ENCODE peak calls at places on chromosomes 1 and 21, in ten cellular contexts. S is SJSA1; Z is COR-L47; E is activated CD4-positive, CD25-positive, alpha-beta regulatory T cell treated with anti-CD3 and anti-CD28 coated beads, Interleukin-2, amount 50 U/mL, for 72 hours; C is prostate gland; F is breast epithelium; L is C1 segment of cervical spinal cord; H is iris pigment epithelial cell; A is T-helper 2 cell; P is HS-27A. K is an unnamed sample.

GRCh38 chr1:26353976-26354820 is at the start of gene CRYBG2:
- DNase-seq in S (no peak), Z (no peak), E (no peak), C (peak; percentile 57), F (no peak), L (no peak), H (no peak), A (no peak), P (no peak), K (no peak)

GRCh38 chr21:38948981-38949380 is 143.3 kb downstream of the ETS2 start:
- DNase-seq in S (no peak), Z (no peak), E (no peak), C (no peak), F (no peak), L (no peak), H (no peak), A (no peak), P (no peak), K (no peak)

GRCh38 chr21:23951251-23951650 is 1656.0 kb downstream of the MRPL39 start:
- DNase-seq in S (no peak), Z (no peak), E (no peak), C (no peak), F (no peak), L (no peak), H (peak; percentile 28), A (no peak), P (no peak), K (no peak)

GRCh38 chr21:38223893-38224540 is 32.8 kb upstream of the KCNJ15 start:
- DNase-seq in S (no peak), Z (no peak), E (no peak), C (no peak), F (no peak), L (no peak), H (peak; percentile 39), A (no peak), P (no peak), K (no peak)

GRCh38 chr1:183567584-183567983 is 22.7 kb downstream of the NCF2 start:
- DNase-seq in S (no peak), Z (peak; percentile 36), E (no peak), C (no peak), F (peak; percentile 35), L (no peak), H (peak; percentile 32), A (no peak), P (no peak), K (peak; percentile 10)

GRCh38 chr1:200323856-200324400 is 85.9 kb downstream of the ZNF281 start:
- DNase-seq in S (no peak), Z (no peak), E (no peak), C (no peak), F (no peak), L (no peak), H (peak; percentile 85), A (no peak), P (no peak), K (no peak)

GRCh38 chr1:181216571-181216994 is 128.1 kb downstream of the IER5 start:
- DNase-seq in S (no peak), Z (no peak), E (no peak), C (no peak), F (no peak), L (no peak), H (no peak), A (no peak), P (no peak), K (no peak)

GRCh38 chr1:32413507-32414185 is 19.4 kb upstream of the BSDC1 start:
- DNase-seq in S (peak; percentile 48), Z (peak; percentile 57), E (peak; percentile 66), C (peak; percentile 55), F (no peak), L (no peak), H (peak; percentile 25), A (peak; percentile 15), P (peak; percentile 61), K (peak; percentile 95)

GRCh38 chr21:36902793-36903192 is 63.7 kb downstream of the HLCS start:
- DNase-seq in S (no peak), Z (no peak), E (no peak), C (no peak), F (no peak), L (no peak), H (peak; percentile 24), A (no peak), P (no peak), K (no peak)

GRCh38 chr1:71044833-71045232 is 2.8 kb downstream of the PTGER3 start:
- DNase-seq in S (no peak), Z (no peak), E (no peak), C (no peak), F (no peak), L (no peak), H (no peak), A (no peak), P (no peak), K (no peak)

GRCh38 chr1:3809680-3810079 is 13.4 kb upstream of the LRRC47 start:
- DNase-seq in S (no peak), Z (no peak), E (no peak), C (no peak), F (no peak), L (no peak), H (no peak), A (no peak), P (no peak), K (no peak)

GRCh38 chr1:184199036-184199796 is 147.7 kb downstream of the TSEN15 start:
- DNase-seq in S (no peak), Z (no peak), E (no peak), C (no peak), F (no peak), L (no peak), H (peak; percentile 29), A (no peak), P (no peak), K (no peak)

GRCh38 chr1:26693557-26694184 is 2.1 kb upstream of the ARID1A start:
- DNase-seq in S (no peak), Z (no peak), E (no peak), C (no peak), F (no peak), L (no peak), H (no peak), A (no peak), P (no peak), K (peak; percentile 3)

GRCh38 chr1:16630661-16631247 is 17.4 kb upstream of the NBPF1 start:
- DNase-seq in S (no peak), Z (no peak), E (no peak), C (no peak), F (peak; percentile 20), L (no peak), H (no peak), A (peak; percentile 18), P (no peak), K (no peak)

GRCh38 chr1:167701510-167701909 is 20.3 kb upstream of the MPZL1 start:
- DNase-seq in S (no peak), Z (no peak), E (no peak), C (peak; percentile 44), F (no peak), L (no peak), H (no peak), A (no peak), P (no peak), K (no peak)

GRCh38 chr21:25518491-25518911 is 88.8 kb downstream of the MRPL39 start:
- DNase-seq in S (no peak), Z (no peak), E (no peak), C (no peak), F (no peak), L (no peak), H (peak; percentile 18), A (no peak), P (no peak), K (no peak)

GRCh38 chr1:171948491-171948890 is 107.2 kb downstream of the DNM3 start:
- DNase-seq in S (no peak), Z (no peak), E (no peak), C (no peak), F (no peak), L (no peak), H (peak; percentile 42), A (no peak), P (no peak), K (no peak)

GRCh38 chr1:97108200-97108599 is 386.6 kb downstream of the PTBP2 start:
- DNase-seq in S (peak; percentile 19), Z (no peak), E (no peak), C (no peak), F (no peak), L (no peak), H (peak; percentile 28), A (no peak), P (no peak), K (no peak)

GRCh38 chr1:203089001-203089650 is 3.3 kb upstream of the MYOG start:
- DNase-seq in S (no peak), Z (no peak), E (no peak), C (no peak), F (peak; percentile 16), L (no peak), H (no peak), A (no peak), P (no peak), K (no peak)

GRCh38 chr1:58621375-58621774 is 44.3 kb upstream of the TACSTD2 start:
- DNase-seq in S (no peak), Z (no peak), E (no peak), C (no peak), F (no peak), L (no peak), H (no peak), A (no peak), P (no peak), K (no peak)

GRCh38 chr21:37873655-37874054 is 42.6 kb downstream of the KCNJ6 start:
- DNase-seq in S (no peak), Z (no peak), E (no peak), C (no peak), F (no peak), L (no peak), H (peak; percentile 28), A (no peak), P (no peak), K (no peak)

GRCh38 chr1:154755858-154756730 is 114.0 kb downstream of the KCNN3 start:
- DNase-seq in S (no peak), Z (no peak), E (peak; percentile 20), C (no peak), F (no peak), L (no peak), H (peak; percentile 46), A (no peak), P (no peak), K (no peak)

GRCh38 chr1:174276087-174276486 is 116.8 kb downstream of the RABGAP1L start:
- DNase-seq in S (no peak), Z (no peak), E (no peak), C (no peak), F (no peak), L (no peak), H (no peak), A (no peak), P (no peak), K (no peak)

GRCh38 chr1:54571326-54571725 is 23.3 kb downstream of the ACOT11 start:
- DNase-seq in S (no peak), Z (no peak), E (no peak), C (no peak), F (no peak), L (no peak), H (no peak), A (no peak), P (no peak), K (no peak)

GRCh38 chr1:16026723-16027484 is 5.1 kb downstream of the CLCNKA start:
- DNase-seq in S (no peak), Z (no peak), E (no peak), C (no peak), F (no peak), L (no peak), H (no peak), A (no peak), P (no peak), K (no peak)

GRCh38 chr1:211352985-211353515 is 26.4 kb downstream of the TRAF5 start:
- DNase-seq in S (no peak), Z (no peak), E (peak; percentile 69), C (peak; percentile 34), F (no peak), L (no peak), H (peak; percentile 21), A (no peak), P (no peak), K (peak; percentile 11)

GRCh38 chr21:45022348-45022675 is 52.1 kb upstream of the ADARB1 start:
- DNase-seq in S (no peak), Z (no peak), E (no peak), C (no peak), F (no peak), L (no peak), H (no peak), A (no peak), P (no peak), K (no peak)

GRCh38 chr1:5993553-5994510 is 1.6 kb upstream of the NPHP4 start:
- DNase-seq in S (no peak), Z (no peak), E (no peak), C (no peak), F (no peak), L (no peak), H (no peak), A (no peak), P (no peak), K (no peak)

K was measured in SHP77.